ENCODE peak calls at places on chromosome 9, in four cellular contexts. One of them, this sample, is unnamed.
A peak's percentile ranks its signal among the peaks of the same experiment; 100 is the strongest.

GRCh38 chr9:121508415-121508814 is 8.8 kb upstream of the GGTA1 start:
- DNase-seq in WTC11: no peak
- DNase-seq in H1: no peak
- DNase-seq in K562: no peak
- DNase-seq in this sample: no peak

GRCh38 chr9:90727498-90727897 is 74.1 kb upstream of the SYK start:
- DNase-seq in H1: no peak
- DNase-seq in WTC11: no peak
- DNase-seq in K562: no peak
- DNase-seq in this sample: no peak

GRCh38 chr9:80592413-80592812 is 1020.6 kb downstream of the TLE4 start:
- DNase-seq in H1: no peak
- DNase-seq in WTC11: no peak
- DNase-seq in K562: no peak
- DNase-seq in this sample: no peak

GRCh38 chr9:69671904-69672827 is at the start of gene APBA1:
- DNase-seq in WTC11: peak; percentile 46
- DNase-seq in K562: peak; percentile 32
- DNase-seq in H1: no peak
- DNase-seq in this sample: peak; percentile 89

GRCh38 chr9:15711531-15712295 is 158.9 kb downstream of the CCDC171 start:
- DNase-seq in K562: no peak
- DNase-seq in WTC11: no peak
- DNase-seq in H1: no peak
- DNase-seq in this sample: no peak

GRCh38 chr9:69122391-69123141 is 51.5 kb upstream of the TJP2 start:
- DNase-seq in K562: no peak
- DNase-seq in WTC11: no peak
- DNase-seq in H1: no peak
- DNase-seq in this sample: no peak

GRCh38 chr9:99433555-99433954 is 211.5 kb downstream of the SEC61B start:
- DNase-seq in H1: peak; percentile 13
- DNase-seq in K562: peak; percentile 58
- DNase-seq in WTC11: no peak
- DNase-seq in this sample: no peak

GRCh38 chr9:92059669-92060068 is 55.5 kb downstream of the SPTLC1 start:
- DNase-seq in K562: no peak
- DNase-seq in H1: no peak
- DNase-seq in WTC11: no peak
- DNase-seq in this sample: no peak

GRCh38 chr9:36744678-36745077 is 172.0 kb downstream of the MELK start:
- DNase-seq in H1: no peak
- DNase-seq in K562: no peak
- DNase-seq in WTC11: no peak
- DNase-seq in this sample: peak; percentile 53

GRCh38 chr9:126722252-126722921 is 82.5 kb upstream of the ZBTB43 start:
- DNase-seq in K562: peak; percentile 85
- DNase-seq in WTC11: peak; percentile 88
- DNase-seq in H1: peak; percentile 57
- DNase-seq in this sample: peak; percentile 86

GRCh38 chr9:84146893-84147705 is 166.5 kb downstream of the RMI1 start:
- DNase-seq in H1: no peak
- DNase-seq in K562: no peak
- DNase-seq in WTC11: no peak
- DNase-seq in this sample: no peak

GRCh38 chr9:136864996-136865767 is 926 bp downstream of the EDF1 start:
- DNase-seq in H1: no peak
- DNase-seq in K562: no peak
- DNase-seq in WTC11: no peak
- DNase-seq in this sample: no peak

GRCh38 chr9:132798817-132799790 is 79.0 kb downstream of the AK8 start:
- DNase-seq in H1: no peak
- DNase-seq in K562: peak; percentile 95
- DNase-seq in WTC11: peak; percentile 36
- DNase-seq in this sample: peak; percentile 89

GRCh38 chr9:1269533-1270315 is 219.6 kb downstream of the DMRT2 start:
- DNase-seq in K562: no peak
- DNase-seq in WTC11: no peak
- DNase-seq in H1: no peak
- DNase-seq in this sample: no peak

GRCh38 chr9:137232510-137232909 is 1.8 kb downstream of the SLC34A3 start:
- DNase-seq in H1: no peak
- DNase-seq in K562: no peak
- DNase-seq in WTC11: no peak
- DNase-seq in this sample: no peak

GRCh38 chr9:92506184-92506857 is 24.0 kb upstream of the ASPN start:
- DNase-seq in H1: no peak
- DNase-seq in WTC11: no peak
- DNase-seq in K562: no peak
- DNase-seq in this sample: no peak

GRCh38 chr9:132025766-132026165 is 53.9 kb downstream of the MED27 start:
- DNase-seq in WTC11: no peak
- DNase-seq in H1: no peak
- DNase-seq in K562: no peak
- DNase-seq in this sample: no peak

GRCh38 chr9:113427629-113428028 is 17.1 kb downstream of the C9orf43 start:
- DNase-seq in WTC11: no peak
- DNase-seq in H1: no peak
- DNase-seq in K562: no peak
- DNase-seq in this sample: no peak

GRCh38 chr9:84974258-84974657 is 304.7 kb downstream of the NTRK2 start:
- DNase-seq in WTC11: no peak
- DNase-seq in H1: no peak
- DNase-seq in K562: no peak
- DNase-seq in this sample: no peak

GRCh38 chr9:94929373-94929764 is 202.9 kb downstream of the AOPEP start:
- DNase-seq in H1: no peak
- DNase-seq in WTC11: no peak
- DNase-seq in K562: no peak
- DNase-seq in this sample: no peak

GRCh38 chr9:121055642-121056143 is 5.6 kb upstream of the C5 start:
- DNase-seq in K562: peak; percentile 19
- DNase-seq in WTC11: peak; percentile 66
- DNase-seq in H1: no peak
- DNase-seq in this sample: no peak

GRCh38 chr9:136249881-136250559 is 4.4 kb upstream of the QSOX2 start:
- DNase-seq in WTC11: no peak
- DNase-seq in H1: no peak
- DNase-seq in K562: no peak
- DNase-seq in this sample: no peak

GRCh38 chr9:134970719-134971118 is 53.0 kb upstream of the FCN1 start:
- DNase-seq in WTC11: no peak
- DNase-seq in K562: no peak
- DNase-seq in H1: no peak
- DNase-seq in this sample: no peak

GRCh38 chr9:15246688-15247087 is 60.3 kb downstream of the TTC39B start:
- DNase-seq in H1: no peak
- DNase-seq in K562: no peak
- DNase-seq in WTC11: no peak
- DNase-seq in this sample: no peak

GRCh38 chr9:12813960-12814876 is 39.4 kb downstream of the LURAP1L start:
- DNase-seq in H1: no peak
- DNase-seq in WTC11: no peak
- DNase-seq in K562: peak; percentile 6
- DNase-seq in this sample: peak; percentile 59

GRCh38 chr9:133573791-133574515 is 35.2 kb downstream of the FAM163B start:
- DNase-seq in H1: no peak
- DNase-seq in K562: no peak
- DNase-seq in WTC11: no peak
- DNase-seq in this sample: no peak

GRCh38 chr9:108052431-108053080 is 563.0 kb upstream of the KLF4 start:
- DNase-seq in K562: no peak
- DNase-seq in H1: no peak
- DNase-seq in WTC11: no peak
- DNase-seq in this sample: no peak

GRCh38 chr9:137049544-137050449 is 3.8 kb upstream of the NPDC1 start:
- DNase-seq in H1: no peak
- DNase-seq in WTC11: peak; percentile 84
- DNase-seq in K562: peak; percentile 85
- DNase-seq in this sample: peak; percentile 86

GRCh38 chr9:137077010-137077747 is at the start of gene UAP1L1:
- DNase-seq in H1: no peak
- DNase-seq in WTC11: peak; percentile 64
- DNase-seq in K562: peak; percentile 66
- DNase-seq in this sample: peak; percentile 85

GRCh38 chr9:81620009-81620405 is 69.3 kb downstream of the TLE1 start:
- DNase-seq in WTC11: no peak
- DNase-seq in H1: no peak
- DNase-seq in K562: no peak
- DNase-seq in this sample: no peak
- TF ChIP-seq TEAD4 in WTC11: no peak
- TF ChIP-seq TEAD4 in H1: no peak
- TF ChIP-seq TEAD4 in K562: no peak
- TF ChIP-seq TEAD4 in this sample: no peak

GRCh38 chr9:109907810-109908458 is 127.9 kb downstream of the PALM2AKAP2 start:
- DNase-seq in K562: no peak
- DNase-seq in WTC11: no peak
- DNase-seq in H1: no peak
- DNase-seq in this sample: no peak
- TF ChIP-seq TEAD4 in K562: no peak
- TF ChIP-seq TEAD4 in WTC11: no peak
- TF ChIP-seq TEAD4 in H1: no peak
- TF ChIP-seq TEAD4 in this sample: no peak

DNA sequence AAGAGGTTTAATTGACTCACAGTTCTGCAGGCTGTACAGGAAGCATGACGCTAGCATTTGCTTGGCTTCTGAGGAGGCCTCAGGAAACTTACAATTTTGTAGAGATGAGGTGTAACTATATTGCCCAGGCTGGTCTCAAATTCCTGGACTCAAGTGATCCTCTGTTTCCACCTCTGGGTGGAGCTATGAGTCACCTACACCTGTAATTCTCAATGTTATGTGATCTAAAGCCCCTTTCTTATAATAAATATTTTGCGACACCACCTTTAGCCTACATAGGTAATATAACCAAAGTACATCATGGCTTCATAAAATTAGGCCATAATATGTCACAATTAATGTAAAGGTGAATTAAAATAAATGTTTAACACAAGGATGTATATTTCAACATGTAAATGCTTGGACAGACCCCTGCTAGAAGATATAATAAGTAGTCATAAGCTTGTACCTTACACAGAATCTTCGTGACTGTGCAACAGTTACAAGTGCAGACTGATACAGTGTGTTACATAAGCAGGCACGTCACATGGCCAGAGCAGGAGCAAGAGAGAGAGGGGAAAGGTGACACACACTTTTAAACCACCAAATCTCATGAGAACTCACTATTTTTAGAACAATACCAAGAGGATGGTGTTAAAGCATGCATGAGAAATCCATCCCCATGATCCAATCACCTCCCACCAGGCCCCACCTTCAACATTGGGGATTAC is 29.8 kb upstream of the SPINK4 start:
- DNase-seq in H1: no peak
- DNase-seq in K562: no peak
- DNase-seq in WTC11: no peak
- DNase-seq in this sample: no peak
- TF ChIP-seq TEAD4 in H1: no peak
- TF ChIP-seq TEAD4 in K562: no peak
- TF ChIP-seq TEAD4 in WTC11: no peak
- TF ChIP-seq TEAD4 in this sample: no peak

DNA sequence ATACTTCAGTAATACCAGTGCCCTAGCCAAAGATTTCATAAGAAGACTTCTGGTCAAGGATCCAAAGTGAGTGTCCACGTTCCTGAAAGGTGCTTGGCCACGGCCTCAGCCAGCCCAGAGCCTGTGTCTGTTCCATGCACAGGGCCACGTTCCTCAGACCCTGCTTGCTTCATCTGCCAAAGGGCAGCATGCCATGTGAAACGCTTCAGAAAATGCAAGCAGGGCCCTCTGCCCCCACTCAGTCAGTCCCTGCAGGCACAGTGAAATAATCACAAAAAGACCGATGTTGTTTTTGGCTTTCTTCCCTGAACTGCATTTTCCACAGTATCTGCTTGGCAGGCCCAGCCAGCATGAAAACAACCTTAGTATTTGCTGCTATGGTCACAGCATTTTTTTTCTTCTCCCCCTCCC is 85.5 kb upstream of the CTSL start:
- DNase-seq in WTC11: no peak
- DNase-seq in H1: no peak
- DNase-seq in K562: no peak
- DNase-seq in this sample: peak; percentile 78
- TF ChIP-seq TEAD4 in WTC11: no peak
- TF ChIP-seq TEAD4 in H1: no peak
- TF ChIP-seq TEAD4 in K562: no peak
- TF ChIP-seq TEAD4 in this sample: no peak

GRCh38 chr9:128245293-128246151 is 30.3 kb downstream of the GOLGA2 start:
- DNase-seq in K562: peak; percentile 68
- DNase-seq in WTC11: no peak
- DNase-seq in H1: no peak
- DNase-seq in this sample: peak; percentile 88

GRCh38 chr9:128249558-128249913 is 26.3 kb downstream of the GOLGA2 start:
- DNase-seq in K562: peak; percentile 87
- DNase-seq in H1: no peak
- DNase-seq in WTC11: no peak
- DNase-seq in this sample: no peak

GRCh38 chr9:128244443-128245226 is 31.2 kb downstream of the GOLGA2 start:
- DNase-seq in H1: no peak
- DNase-seq in WTC11: peak; percentile 74
- DNase-seq in K562: peak; percentile 82
- DNase-seq in this sample: peak; percentile 96

GRCh38 chr9:128246471-128246870 is 29.3 kb downstream of the GOLGA2 start:
- DNase-seq in H1: no peak
- DNase-seq in WTC11: no peak
- DNase-seq in K562: no peak
- DNase-seq in this sample: no peak

DNA sequence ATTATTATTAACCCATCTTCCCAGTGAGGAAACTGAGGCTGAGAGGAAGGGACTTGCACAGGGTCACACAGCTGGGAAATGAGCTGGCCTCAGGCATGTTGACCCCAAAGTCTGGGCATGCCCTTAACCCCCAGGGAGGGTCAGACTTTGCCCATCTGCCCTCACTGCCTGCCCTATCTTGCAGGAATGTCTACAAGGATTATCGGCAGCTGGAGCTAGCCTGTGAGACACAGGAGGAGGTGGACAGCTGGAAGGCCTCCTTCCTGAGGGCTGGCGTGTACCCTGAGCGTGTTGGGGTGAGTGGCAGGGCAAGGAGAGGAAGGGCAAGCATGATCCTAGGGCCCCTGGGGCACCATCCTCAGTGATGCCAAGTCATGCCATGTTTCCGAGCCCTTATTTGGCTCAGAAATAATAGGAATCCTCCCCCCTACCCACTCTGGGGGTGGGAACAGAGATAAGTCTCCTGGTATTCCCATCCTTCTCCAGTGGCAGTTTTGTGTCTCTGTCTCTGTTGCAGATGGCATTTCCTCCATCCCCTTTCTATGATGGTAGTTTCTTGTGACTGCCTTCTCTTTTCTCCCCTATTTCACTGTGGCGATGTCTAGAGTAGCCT is 28.5 kb downstream of the GOLGA2 start:
- DNase-seq in H1: no peak
- DNase-seq in K562: no peak
- DNase-seq in WTC11: no peak
- DNase-seq in this sample: no peak
- TF ChIP-seq TEAD4 in H1: no peak
- TF ChIP-seq TEAD4 in K562: no peak
- TF ChIP-seq TEAD4 in WTC11: no peak
- TF ChIP-seq TEAD4 in this sample: no peak